ENCODE peak calls at places on chromosomes 5 and 9, in four cellular contexts. One of them, this sample, is unnamed.

GRCh38 chr5:55319481-55319880 is 11.7 kb downstream of the MTREX start:
- DNase-seq in CD8-positive, alpha-beta memory T cell: no peak
- DNase-seq in PC-3: no peak
- DNase-seq in D341Med: no peak
- DNase-seq in this sample: no peak

GRCh38 chr5:92912280-92912679 is 668.7 kb downstream of the NR2F1-AS1 start:
- DNase-seq in CD8-positive, alpha-beta memory T cell: no peak
- DNase-seq in PC-3: no peak
- DNase-seq in D341Med: no peak
- DNase-seq in this sample: no peak

GRCh38 chr9:114908104-114908621 is 22.2 kb downstream of the TNFSF8 start:
- DNase-seq in CD8-positive, alpha-beta memory T cell: no peak
- DNase-seq in PC-3: peak
- DNase-seq in D341Med: no peak
- DNase-seq in this sample: no peak

GRCh38 chr5:33892419-33893151 is 795 bp upstream of the ADAMTS12 start:
- DNase-seq in CD8-positive, alpha-beta memory T cell: no peak
- DNase-seq in PC-3: peak
- DNase-seq in D341Med: no peak
- DNase-seq in this sample: no peak

GRCh38 chr9:68997676-68998075 is 16.2 kb downstream of the PRKACG start:
- DNase-seq in CD8-positive, alpha-beta memory T cell: no peak
- DNase-seq in PC-3: no peak
- DNase-seq in D341Med: no peak
- DNase-seq in this sample: no peak

GRCh38 chr5:9622891-9623547 is 7.1 kb downstream of the TAS2R1 start:
- DNase-seq in CD8-positive, alpha-beta memory T cell: no peak
- DNase-seq in PC-3: peak
- DNase-seq in D341Med: no peak
- DNase-seq in this sample: no peak

GRCh38 chr5:87390576-87391199 is 22.0 kb downstream of the CCNH start:
- DNase-seq in CD8-positive, alpha-beta memory T cell: no peak
- DNase-seq in PC-3: peak
- DNase-seq in D341Med: no peak
- DNase-seq in this sample: no peak

GRCh38 chr5:67530609-67531255 is 334.1 kb upstream of the CD180 start:
- DNase-seq in CD8-positive, alpha-beta memory T cell: no peak
- DNase-seq in PC-3: no peak
- DNase-seq in D341Med: no peak
- DNase-seq in this sample: no peak

GRCh38 chr5:146548781-146549449 is 32.9 kb upstream of the GPR151 start:
- DNase-seq in CD8-positive, alpha-beta memory T cell: no peak
- DNase-seq in PC-3: no peak
- DNase-seq in D341Med: no peak
- DNase-seq in this sample: no peak

GRCh38 chr9:38008168-38009034 is 60.6 kb downstream of the SHB start:
- DNase-seq in CD8-positive, alpha-beta memory T cell: no peak
- DNase-seq in PC-3: peak
- DNase-seq in D341Med: no peak
- DNase-seq in this sample: no peak

GRCh38 chr9:124500796-124501611 is 6.2 kb downstream of the NR5A1 start:
- DNase-seq in CD8-positive, alpha-beta memory T cell: peak
- DNase-seq in PC-3: no peak
- DNase-seq in D341Med: no peak
- DNase-seq in this sample: peak

GRCh38 chr5:172775326-172776234 is 4.6 kb upstream of the DUSP1 start:
- DNase-seq in CD8-positive, alpha-beta memory T cell: no peak
- DNase-seq in PC-3: peak
- DNase-seq in D341Med: no peak
- DNase-seq in this sample: no peak

GRCh38 chr5:81398741-81399140 is 4.8 kb upstream of the ACOT12 start:
- DNase-seq in CD8-positive, alpha-beta memory T cell: no peak
- DNase-seq in PC-3: no peak
- DNase-seq in D341Med: no peak
- DNase-seq in this sample: no peak

GRCh38 chr5:169422087-169422486 is 121.1 kb upstream of the SLIT3 start:
- DNase-seq in CD8-positive, alpha-beta memory T cell: no peak
- DNase-seq in PC-3: no peak
- DNase-seq in D341Med: no peak
- DNase-seq in this sample: no peak

GRCh38 chr9:100346836-100347235 is 5.9 kb downstream of the TEX10 start:
- DNase-seq in CD8-positive, alpha-beta memory T cell: no peak
- DNase-seq in PC-3: no peak
- DNase-seq in D341Med: no peak
- DNase-seq in this sample: no peak

GRCh38 chr5:77636423-77637169 is 1.9 kb downstream of the OTP start:
- DNase-seq in CD8-positive, alpha-beta memory T cell: no peak
- DNase-seq in PC-3: no peak
- DNase-seq in D341Med: no peak
- DNase-seq in this sample: no peak

GRCh38 chr5:40261984-40262383 is 417.7 kb upstream of the PTGER4 start:
- DNase-seq in CD8-positive, alpha-beta memory T cell: no peak
- DNase-seq in PC-3: no peak
- DNase-seq in D341Med: no peak
- DNase-seq in this sample: no peak

GRCh38 chr9:89440548-89440947 is 57.4 kb downstream of the SEMA4D start:
- DNase-seq in CD8-positive, alpha-beta memory T cell: no peak
- DNase-seq in PC-3: no peak
- DNase-seq in D341Med: no peak
- DNase-seq in this sample: no peak

GRCh38 chr9:89755835-89756234 is 151.0 kb downstream of the GADD45G start:
- DNase-seq in CD8-positive, alpha-beta memory T cell: no peak
- DNase-seq in PC-3: peak
- DNase-seq in D341Med: no peak
- DNase-seq in this sample: peak

GRCh38 chr9:33230756-33231691 is 8.9 kb upstream of the SPINK4 start:
- DNase-seq in CD8-positive, alpha-beta memory T cell: no peak
- DNase-seq in PC-3: peak
- DNase-seq in D341Med: no peak
- DNase-seq in this sample: no peak

GRCh38 chr5:96297290-96297689 is 135.8 kb downstream of the PCSK1 start:
- DNase-seq in CD8-positive, alpha-beta memory T cell: no peak
- DNase-seq in PC-3: no peak
- DNase-seq in D341Med: no peak
- DNase-seq in this sample: no peak

GRCh38 chr9:129860653-129861446 is 25.6 kb downstream of the USP20 start:
- DNase-seq in CD8-positive, alpha-beta memory T cell: no peak
- DNase-seq in PC-3: no peak
- DNase-seq in D341Med: no peak
- DNase-seq in this sample: no peak

GRCh38 chr9:38681747-38682227 is 38.1 kb downstream of the FAM240B start:
- DNase-seq in CD8-positive, alpha-beta memory T cell: no peak
- DNase-seq in PC-3: peak
- DNase-seq in D341Med: no peak
- DNase-seq in this sample: no peak

GRCh38 chr9:84111726-84112125 is 131.1 kb downstream of the RMI1 start:
- DNase-seq in CD8-positive, alpha-beta memory T cell: no peak
- DNase-seq in PC-3: peak
- DNase-seq in D341Med: no peak
- DNase-seq in this sample: no peak

GRCh38 chr5:65326912-65327311 is 154.8 kb downstream of the ADAMTS6 start:
- DNase-seq in CD8-positive, alpha-beta memory T cell: no peak
- DNase-seq in PC-3: peak
- DNase-seq in D341Med: no peak
- DNase-seq in this sample: no peak

GRCh38 chr5:138967806-138968448 is 92.8 kb upstream of the LRRTM2 start:
- DNase-seq in CD8-positive, alpha-beta memory T cell: no peak
- DNase-seq in PC-3: no peak
- DNase-seq in D341Med: no peak
- DNase-seq in this sample: no peak

GRCh38 chr5:143355710-143356109 is 47.8 kb downstream of the NR3C1 start:
- DNase-seq in CD8-positive, alpha-beta memory T cell: peak
- DNase-seq in PC-3: peak
- DNase-seq in D341Med: peak
- DNase-seq in this sample: peak

GRCh38 chr5:129608350-129608749 is 139.5 kb upstream of the MINAR2 start:
- DNase-seq in CD8-positive, alpha-beta memory T cell: no peak
- DNase-seq in PC-3: no peak
- DNase-seq in D341Med: no peak
- DNase-seq in this sample: no peak

GRCh38 chr9:31677415-31677814 is 707.0 kb upstream of the ACO1 start:
- DNase-seq in CD8-positive, alpha-beta memory T cell: no peak
- DNase-seq in PC-3: no peak
- DNase-seq in D341Med: no peak
- DNase-seq in this sample: no peak

GRCh38 chr9:26540094-26540493 is 352.5 kb downstream of the CAAP1 start:
- DNase-seq in CD8-positive, alpha-beta memory T cell: no peak
- DNase-seq in PC-3: no peak
- DNase-seq in D341Med: no peak
- DNase-seq in this sample: no peak

GRCh38 chr9:119639287-119639955 is 270.2 kb upstream of the BRINP1 start:
- DNase-seq in CD8-positive, alpha-beta memory T cell: no peak
- DNase-seq in PC-3: no peak
- DNase-seq in D341Med: peak
- DNase-seq in this sample: no peak

GRCh38 chr9:21985964-21986667 is 8.1 kb downstream of the CDKN2A start:
- DNase-seq in CD8-positive, alpha-beta memory T cell: no peak
- DNase-seq in PC-3: no peak
- DNase-seq in D341Med: no peak
- DNase-seq in this sample: no peak

This sample was measured in heart left ventricle.